ENCODE peak calls at places on chromosomes 12 and 14, in six cellular contexts. I is lower leg skin, X is GDM1, T is cardiac muscle cell, Q is RPMI8226, N is heart right ventricle. B is an unnamed sample.

GRCh38 chr14:100421756-100422470 is 98.8 kb downstream of the SLC25A47 start:
- DNase-seq in X (no peak), Q (no peak), N (no peak), I (no peak), T (no peak), B (no peak)

GRCh38 chr12:109594566-109595317 is 21.1 kb downstream of the MVK start:
- DNase-seq in N (no peak), X (no peak), T (no peak), I (no peak), Q (no peak), B (no peak)

GRCh38 chr14:101711041-101711861 is 50.3 kb upstream of the PPP2R5C start:
- DNase-seq in I (peak; percentile 83), T (no peak), Q (no peak), N (no peak), X (no peak), B (no peak)

GRCh38 chr12:111443586-111443985 is 37.9 kb downstream of the SH2B3 start:
- DNase-seq in I (peak; percentile 83), T (no peak), Q (no peak), N (no peak), X (no peak), B (no peak)

GRCh38 chr12:2640709-2641108 is 154.1 kb upstream of the FKBP4 start:
- DNase-seq in T (peak; percentile 95), N (peak; percentile 46), Q (no peak), X (peak; percentile 76), I (peak; percentile 88), B (no peak)

GRCh38 chr14:100193417-100194357 is 34.2 kb upstream of the DEGS2 start:
- DNase-seq in T (no peak), N (no peak), I (no peak), X (no peak), Q (no peak), B (peak; percentile 12)

GRCh38 chr14:103091041-103091882 is 3.3 kb upstream of the EXOC3L4 start:
- DNase-seq in I (no peak), T (peak; percentile 56), X (no peak), N (no peak), Q (peak; percentile 81), B (peak; percentile 58)

GRCh38 chr12:52946797-52947547 is 1.9 kb upstream of the KRT18 start:
- DNase-seq in N (no peak), X (no peak), Q (no peak), I (no peak), T (no peak), B (no peak)

GRCh38 chr12:100544165-100544564 is 29.3 kb upstream of the GAS2L3 start:
- DNase-seq in T (no peak), Q (no peak), X (no peak), N (no peak), I (no peak), B (no peak)

GRCh38 chr12:112386726-112387125 is 4.5 kb upstream of the HECTD4 start:
- DNase-seq in N (no peak), X (no peak), T (peak; percentile 93), Q (no peak), I (no peak), B (no peak)

GRCh38 chr14:54435500-54435981 is 5.6 kb downstream of the CNIH1 start:
- DNase-seq in X (no peak), T (peak; percentile 72), I (no peak), N (no peak), Q (no peak), B (no peak)

GRCh38 chr12:31803306-31804184 is 74.7 kb upstream of the AMN1 start:
- DNase-seq in Q (no peak), X (no peak), N (no peak), T (no peak), I (no peak), B (no peak)

GRCh38 chr12:104662908-104663307 is 206.2 kb downstream of the CHST11 start:
- DNase-seq in Q (no peak), I (peak; percentile 23), X (no peak), T (no peak), N (no peak), B (no peak)

GRCh38 chr12:53011889-53012288 is 5.6 kb downstream of the EIF4B start:
- DNase-seq in Q (no peak), X (no peak), N (no peak), I (no peak), T (no peak), B (no peak)

GRCh38 chr14:61472025-61472672 is 150.8 kb downstream of the PRKCH start:
- DNase-seq in T (peak; percentile 98), I (no peak), X (no peak), N (peak; percentile 54), Q (no peak), B (no peak)

GRCh38 chr14:35949933-35950332 is 123.8 kb downstream of the BRMS1L start:
- DNase-seq in I (no peak), T (peak; percentile 5), X (no peak), Q (no peak), N (no peak), B (no peak)

GRCh38 chr12:121799842-121800693 is 3.7 kb upstream of the SETD1B start:
- DNase-seq in Q (peak; percentile 87), N (peak; percentile 91), X (peak; percentile 52), T (peak; percentile 93), I (peak; percentile 98), B (peak; percentile 73)

GRCh38 chr14:21300892-21301291 is 21.0 kb downstream of the RPGRIP1 start:
- DNase-seq in X (no peak), N (peak; percentile 10), T (no peak), I (no peak), Q (peak; percentile 16), B (no peak)

GRCh38 chr14:50045039-50045711 is 71.2 kb downstream of the VCPKMT start:
- DNase-seq in N (peak; percentile 83), I (peak; percentile 96), X (peak; percentile 84), T (peak; percentile 80), Q (peak; percentile 62), B (peak; percentile 80)

GRCh38 chr12:3207858-3208257 is 130.7 kb downstream of the TSPAN9 start:
- DNase-seq in Q (peak; percentile 45), N (no peak), T (no peak), I (no peak), X (no peak), B (no peak)

GRCh38 chr12:16348435-16349131 is 1.1 kb downstream of the MGST1 start:
- DNase-seq in T (peak; percentile 45), Q (peak; percentile 38), I (no peak), X (no peak), N (no peak), B (no peak)

B was measured in CD8-positive, alpha-beta T cell.